ENCODE peak calls at places on chromosome 6, in six cellular contexts. R is kidney; S is CD8-positive, alpha-beta T cell; C is astrocyte of the spinal cord; E is ovary; Y is foreskin fibroblast. Q is an unnamed sample.

GRCh38 chr6:106134906-106135634 is 48.9 kb downstream of the PRDM1 start:
- DNase-seq in R (no peak), S (no peak), C (peak; percentile 32), E (no peak), Y (peak; percentile 72), Q (peak; percentile 68)

GRCh38 chr6:89023591-89024441 is 56.7 kb upstream of the PNRC1 start:
- DNase-seq in R (no peak), S (no peak), C (peak; percentile 11), E (peak; percentile 47), Y (peak; percentile 44), Q (peak; percentile 9)

GRCh38 chr6:155158044-155158843 is 105.6 kb upstream of the CLDN20 start:
- DNase-seq in R (no peak), S (no peak), C (peak; percentile 11), E (no peak), Y (peak; percentile 51), Q (peak; percentile 44)

GRCh38 chr6:156686940-156687874 is 90.0 kb upstream of the ARID1B start:
- DNase-seq in R (peak; percentile 98), S (peak; percentile 73), C (peak; percentile 94), E (peak; percentile 90), Y (peak; percentile 95), Q (peak; percentile 85)

GRCh38 chr6:2919401-2919800 is 16.3 kb upstream of the SERPINB9 start:
- DNase-seq in R (no peak), S (no peak), C (no peak), E (no peak), Y (no peak), Q (no peak)

GRCh38 chr6:37426945-37427510 is 6.0 kb upstream of the CMTR1 start:
- DNase-seq in R (no peak), S (no peak), C (no peak), E (no peak), Y (peak; percentile 6), Q (no peak)

GRCh38 chr6:25089442-25089841 is 153.7 kb upstream of the RIPOR2 start:
- DNase-seq in R (no peak), S (no peak), C (no peak), E (no peak), Y (no peak), Q (no peak)

GRCh38 chr6:161356167-161356844 is 82.4 kb upstream of the AGPAT4 start:
- DNase-seq in R (no peak), S (no peak), C (no peak), E (no peak), Y (no peak), Q (no peak)

GRCh38 chr6:145119091-145119490 is 616.2 kb downstream of the EPM2A start:
- DNase-seq in R (no peak), S (no peak), C (no peak), E (no peak), Y (no peak), Q (no peak)

GRCh38 chr6:29146154-29146553 is 24.6 kb upstream of the OR2J2 start:
- DNase-seq in R (no peak), S (no peak), C (no peak), E (no peak), Y (no peak), Q (no peak)

GRCh38 chr6:18477301-18477941 is 90.3 kb downstream of the RNF144B start:
- DNase-seq in R (no peak), S (no peak), C (peak; percentile 40), E (no peak), Y (peak; percentile 52), Q (no peak)

GRCh38 chr6:143522034-143522600 is 10.6 kb upstream of the FUCA2 start:
- DNase-seq in R (no peak), S (no peak), C (no peak), E (no peak), Y (no peak), Q (no peak)

GRCh38 chr6:57278570-57278969 is 38.9 kb upstream of the PRIM2 start:
- DNase-seq in R (no peak), S (no peak), C (no peak), E (no peak), Y (no peak), Q (no peak)

GRCh38 chr6:46254946-46255345 is 84.2 kb upstream of the ENPP5 start:
- DNase-seq in R (no peak), S (no peak), C (no peak), E (no peak), Y (no peak), Q (no peak)

GRCh38 chr6:108781419-108782110 is 66.7 kb upstream of the ARMC2 start:
- DNase-seq in R (no peak), S (peak; percentile 8), C (no peak), E (peak; percentile 37), Y (peak; percentile 36), Q (no peak)

GRCh38 chr6:169047345-169047744 is 206.3 kb downstream of the THBS2 start:
- DNase-seq in R (peak; percentile 37), S (no peak), C (no peak), E (no peak), Y (no peak), Q (no peak)

GRCh38 chr6:43989556-43990248 is 137.6 kb downstream of the MRPL14 start:
- DNase-seq in R (peak; percentile 55), S (no peak), C (no peak), E (no peak), Y (no peak), Q (no peak)

GRCh38 chr6:2952557-2953095 is 18.7 kb downstream of the SERPINB6 start:
- DNase-seq in R (peak; percentile 91), S (peak; percentile 53), C (peak; percentile 83), E (peak; percentile 79), Y (peak; percentile 94), Q (peak; percentile 91)

DNA sequence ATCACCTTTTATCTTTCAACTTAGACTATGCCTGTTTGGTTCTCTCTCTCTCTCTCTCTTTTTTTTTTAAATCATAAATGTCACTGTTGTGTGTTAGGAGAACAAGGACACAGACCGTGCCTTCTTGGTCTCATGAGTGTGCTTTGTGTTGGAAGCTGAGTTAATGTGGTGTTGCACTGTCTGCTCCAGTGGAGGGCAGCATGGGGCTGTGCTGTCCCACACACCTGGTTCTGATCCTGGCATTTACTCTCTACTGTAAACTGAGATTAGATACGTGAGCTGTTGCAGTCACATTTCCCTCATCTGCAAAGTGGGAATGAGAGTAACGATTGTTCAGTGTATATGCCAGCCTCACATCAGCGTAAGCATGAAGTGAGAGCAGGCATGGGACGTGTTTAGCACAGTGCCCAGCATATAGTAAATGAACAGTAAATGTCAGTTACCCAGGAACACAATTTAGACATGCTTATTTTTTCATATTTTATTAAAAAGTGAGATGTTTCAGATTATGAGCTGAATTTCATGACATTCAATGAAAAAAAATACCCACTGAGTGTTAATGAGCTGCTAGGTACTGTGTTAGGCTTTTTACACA is 161.1 kb downstream of the FARS2 start:
- DNase-seq in R (no peak), S (no peak), C (peak; percentile 59), E (no peak), Y (peak; percentile 72), Q (peak; percentile 45)
- TF ChIP-seq CTCF in R (no peak), S (no peak), C (peak; percentile 78), E (no peak), Y (peak; percentile 81), Q (peak; percentile 76)

DNA sequence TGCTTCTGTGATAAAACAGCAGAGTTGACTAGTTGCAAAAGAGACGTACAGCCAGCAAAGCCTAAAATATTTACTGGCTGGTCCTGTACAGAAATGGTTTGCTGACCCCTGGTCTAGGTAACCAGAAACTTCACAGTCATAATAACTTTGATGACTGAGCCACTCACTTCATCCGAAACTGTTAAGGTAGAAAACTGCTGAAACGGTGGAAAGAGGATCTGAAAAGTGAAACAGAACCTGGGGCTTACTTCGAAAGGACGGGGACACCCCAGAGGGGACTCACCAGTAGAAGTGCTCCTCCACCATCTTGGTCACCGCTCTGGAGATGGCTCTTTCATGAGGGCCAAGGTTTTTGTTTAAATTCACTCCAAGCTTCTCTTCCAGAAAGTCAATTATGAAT is 16.4 kb downstream of the FAXC start:
- DNase-seq in R (no peak), S (no peak), C (no peak), E (no peak), Y (no peak), Q (no peak)
- H3K4me3 ChIP-seq in R (no peak overlapping the region), S (no peak overlapping the region), C (no peak overlapping the region), E (no peak overlapping the region), Y (no peak overlapping the region), Q (no peak overlapping the region)

GRCh38 chr6:165098165-165098564 is 211.2 kb downstream of the C6orf118 start:
- DNase-seq in R (no peak), S (no peak), C (no peak), E (no peak), Y (no peak), Q (no peak)
- TF ChIP-seq CTCF in R (no peak), S (no peak), C (peak; percentile 15), E (no peak), Y (no peak), Q (no peak)

DNA sequence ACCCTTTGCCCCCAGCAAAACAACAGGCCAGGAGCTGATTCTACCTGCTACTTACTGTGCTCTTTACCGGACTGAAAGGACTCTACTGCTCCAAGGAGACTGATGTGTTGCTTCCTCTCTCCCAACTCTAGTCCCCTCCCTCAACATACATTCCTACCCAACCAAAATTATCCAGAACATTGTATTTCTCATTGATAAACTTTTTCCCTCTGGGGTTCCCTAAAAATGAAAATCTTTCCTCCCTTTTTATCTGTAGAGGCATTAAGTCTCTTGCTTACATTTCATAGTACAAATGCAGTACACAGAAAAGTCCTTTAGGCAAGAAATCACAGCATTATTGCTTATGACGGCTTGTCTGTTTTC is 940 bp upstream of the HS3ST5 start:
- DNase-seq in R (no peak), S (no peak), C (no peak), E (no peak), Y (no peak), Q (no peak)
- H3K4me3 ChIP-seq in R (no peak overlapping the region), S (no peak overlapping the region), C (peak overlapping the region; percentile 42), E (no peak overlapping the region), Y (no peak overlapping the region), Q (no peak overlapping the region)

DNA sequence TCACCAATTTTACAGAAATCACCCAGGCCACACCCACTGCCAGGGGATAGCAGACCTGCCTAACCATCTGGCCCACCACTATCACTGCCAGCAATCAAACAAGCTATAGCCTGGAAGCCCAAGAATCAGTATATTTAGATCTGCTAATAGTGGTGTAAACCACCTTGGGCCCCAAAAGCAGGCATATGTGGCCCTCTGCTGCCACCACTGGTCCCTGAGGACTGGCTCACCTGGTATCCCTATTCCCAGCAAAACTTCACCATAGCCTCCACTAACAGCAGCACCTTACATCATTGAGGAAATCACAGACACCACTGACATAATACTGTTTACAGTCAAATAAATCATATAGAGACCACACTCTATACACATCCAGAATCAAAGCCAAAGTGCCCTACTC is 880.4 kb upstream of the MAN1A1 start:
- DNase-seq in R (no peak), S (no peak), C (no peak), E (no peak), Y (no peak), Q (no peak)
- TF ChIP-seq CTCF in R (no peak), S (no peak), C (no peak), E (no peak), Y (no peak), Q (peak; percentile 17)

GRCh38 chr6:51062166-51062722 is 243.6 kb downstream of the TFAP2B start:
- DNase-seq in R (no peak), S (no peak), C (no peak), E (no peak), Y (no peak), Q (no peak)
- H3K4me3 ChIP-seq in R (no peak overlapping the region), S (no peak overlapping the region), C (no peak overlapping the region), E (no peak overlapping the region), Y (no peak overlapping the region), Q (no peak overlapping the region)

Q was measured in fibroblast of villous mesenchyme.